ENCODE peak calls at places on chromosomes 5 and 9, in four cellular contexts. L is mesenchymal stem cell, U is IMR-90, E is H9. P is an unnamed sample.
A peak's percentile ranks its signal among the peaks of the same experiment; 100 is the strongest.

GRCh38 chr5:145856285-145856818 is 16.5 kb downstream of the GRXCR2 start:
- DNase-seq in L (peak; percentile 82), U (peak; percentile 83), E (peak; percentile 89), P (peak; percentile 26)

GRCh38 chr9:81772144-81772543 is 82.8 kb upstream of the TLE1 start:
- DNase-seq in U (peak; percentile 49), L (peak; percentile 28), E (no peak), P (no peak)

GRCh38 chr9:128250839-128251558 is 24.8 kb downstream of the GOLGA2 start:
- DNase-seq in U (no peak), L (no peak), E (no peak), P (no peak)

GRCh38 chr9:115957571-115957970 is 196.0 kb upstream of the PAPPA start:
- DNase-seq in E (no peak), L (peak; percentile 38), U (peak; percentile 80), P (no peak)

GRCh38 chr9:131347376-131348020 is 46.4 kb upstream of the PRRC2B start:
- DNase-seq in E (no peak), L (no peak), U (no peak), P (no peak)

GRCh38 chr9:21715408-21715807 is 87.0 kb upstream of the MTAP start:
- DNase-seq in L (no peak), U (no peak), E (no peak), P (no peak)

GRCh38 chr5:180636403-180637075 is 12.9 kb downstream of the FLT4 start:
- DNase-seq in L (no peak), E (no peak), U (peak; percentile 35), P (no peak)

GRCh38 chr5:151223447-151224264 is at the start of gene CCDC69:
- DNase-seq in L (peak; percentile 77), U (peak; percentile 57), E (peak; percentile 88), P (peak; percentile 44)

GRCh38 chr9:5563886-5564285 is 53.6 kb downstream of the PDCD1LG2 start:
- DNase-seq in L (no peak), U (peak; percentile 51), E (no peak), P (no peak)

GRCh38 chr9:79215819-79216218 is 355.9 kb upstream of the TLE4 start:
- DNase-seq in E (no peak), L (no peak), U (peak; percentile 51), P (no peak)

GRCh38 chr5:180820788-180821321 is 18.2 kb upstream of the MGAT1 start:
- DNase-seq in E (no peak), U (peak; percentile 22), L (peak; percentile 83), P (no peak)

GRCh38 chr5:180135967-180136641 is 64.5 kb upstream of the RNF130 start:
- DNase-seq in L (no peak), U (no peak), E (peak; percentile 28), P (no peak)

GRCh38 chr5:126044111-126044668 is 379.0 kb upstream of the GRAMD2B start:
- DNase-seq in U (peak; percentile 37), E (no peak), L (peak; percentile 97), P (peak; percentile 15)

GRCh38 chr5:4081466-4081865 is 485.8 kb downstream of the IRX1 start:
- DNase-seq in L (no peak), U (no peak), E (peak; percentile 40), P (no peak)

GRCh38 chr5:66494437-66494836 is 101.8 kb upstream of the MAST4 start:
- DNase-seq in L (no peak), E (peak; percentile 79), U (no peak), P (no peak)

GRCh38 chr5:107500840-107501239 is 169.9 kb downstream of the EFNA5 start:
- DNase-seq in U (no peak), L (no peak), E (no peak), P (no peak)

GRCh38 chr5:160083501-160083900 is 35.7 kb downstream of the PWWP2A start:
- DNase-seq in U (no peak), L (peak; percentile 53), E (no peak), P (no peak)

GRCh38 chr5:76199321-76200318 is 116.4 kb downstream of the SV2C start:
- DNase-seq in L (no peak), E (no peak), U (no peak), P (no peak)

GRCh38 chr9:4299006-4299795 is 667 bp downstream of the GLIS3 start:
- DNase-seq in U (peak; percentile 50), E (peak; percentile 45), L (peak; percentile 80), P (peak; percentile 54)

GRCh38 chr5:112492291-112492690 is 73.2 kb upstream of the EPB41L4A start:
- DNase-seq in E (peak; percentile 78), L (peak; percentile 40), U (peak; percentile 23), P (peak; percentile 14)

GRCh38 chr9:127447416-127448111 is 3.6 kb downstream of the RPL12 start:
- DNase-seq in L (no peak), U (peak; percentile 45), E (no peak), P (no peak)

GRCh38 chr5:105213078-105213477 is 1650.5 kb upstream of the NUDT12 start:
- DNase-seq in E (no peak), L (no peak), U (no peak), P (no peak)

GRCh38 chr5:173287086-173287485 is 41.1 kb downstream of the STC2 start:
- DNase-seq in L (no peak), E (no peak), U (no peak), P (no peak)

GRCh38 chr5:103258957-103259704 is 568 bp downstream of the MACIR start:
- DNase-seq in L (peak; percentile 65), U (peak; percentile 19), E (no peak), P (peak; percentile 53)

GRCh38 chr9:86909388-86909787 is 37.9 kb downstream of the GAS1 start:
- DNase-seq in E (no peak), L (no peak), U (peak; percentile 72), P (no peak)

GRCh38 chr9:81190659-81191058 is 498.7 kb downstream of the TLE1 start:
- DNase-seq in L (peak; percentile 5), U (no peak), E (no peak), P (no peak)

GRCh38 chr9:113875917-113876805 is at the start of gene ZNF618:
- DNase-seq in L (peak; percentile 35), U (no peak), E (no peak), P (peak; percentile 23)

GRCh38 chr5:10626473-10627013 is 62.7 kb downstream of the ANKRD33B start:
- DNase-seq in U (peak; percentile 50), L (peak; percentile 22), E (no peak), P (no peak)

GRCh38 chr5:10629661-10630060 is 65.8 kb downstream of the ANKRD33B start:
- DNase-seq in L (no peak), E (no peak), U (no peak), P (no peak)

GRCh38 chr5:10625700-10626472 is 62.0 kb downstream of the ANKRD33B start:
- DNase-seq in U (no peak), L (no peak), E (no peak), P (no peak)

GRCh38 chr5:10628601-10629000 is 64.7 kb downstream of the ANKRD33B start:
- DNase-seq in U (no peak), L (no peak), E (no peak), P (no peak)

DNA sequence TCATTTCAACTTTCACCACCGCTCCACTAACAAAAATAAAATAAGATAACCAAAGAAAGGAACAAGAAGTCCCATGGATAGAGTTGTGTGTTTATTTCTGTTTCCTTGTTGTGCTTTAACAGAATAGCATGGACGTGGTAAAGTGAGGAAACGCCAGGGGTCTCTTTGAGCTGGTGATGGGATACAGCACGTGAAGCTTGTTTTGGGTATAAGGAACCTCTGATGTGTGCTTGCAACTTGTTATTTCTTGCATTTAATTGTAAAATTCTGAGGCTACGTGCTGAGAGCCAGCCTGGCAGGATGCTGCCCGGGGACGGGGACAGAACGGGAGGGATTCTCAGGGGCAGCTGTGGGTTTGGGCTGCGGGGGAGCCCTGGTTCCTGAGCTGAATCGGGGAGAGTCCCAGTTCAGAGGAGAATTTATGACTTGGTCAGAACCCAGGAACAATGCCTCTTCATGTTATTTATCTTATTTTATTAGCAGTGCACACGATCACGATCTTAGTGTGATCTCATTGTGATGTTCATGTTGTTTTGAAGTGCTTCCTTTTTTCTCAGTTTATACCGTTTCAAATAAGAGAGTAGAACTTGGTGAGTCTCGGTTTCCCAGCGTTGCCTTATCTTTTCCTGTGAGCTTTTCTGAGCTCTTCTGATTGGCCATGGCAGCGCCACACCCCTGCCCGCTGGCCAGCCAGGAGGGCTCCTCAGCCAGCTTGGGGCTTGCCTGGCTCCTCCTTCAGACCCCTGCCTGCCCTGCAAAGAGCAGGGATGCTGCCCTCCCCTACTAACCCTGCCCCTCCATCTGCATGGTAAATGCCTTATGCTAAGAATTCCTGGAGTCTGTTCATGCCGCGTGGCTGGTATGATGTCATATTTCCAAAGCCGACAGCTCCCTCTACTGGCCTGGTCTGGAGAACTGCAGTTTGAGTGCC is 63.6 kb downstream of the ANKRD33B start:
- DNase-seq in E (peak; percentile 99), L (peak; percentile 98), U (peak; percentile 98), P (peak; percentile 97)
- H3K4me1 ChIP-seq in E (peaks cover 2% of the 10 kb centered on the region), L (peaks cover 13% of the 10 kb centered on the region), U (peaks cover 9% of the 10 kb centered on the region), P (no peaks in the 10 kb centered on the region)

GRCh38 chr9:134336174-134336705 is 10.0 kb downstream of the RXRA start:
- DNase-seq in L (no peak), U (no peak), E (no peak), P (no peak)

GRCh38 chr9:134339183-134339806 is 13.0 kb downstream of the RXRA start:
- DNase-seq in U (peak; percentile 59), E (no peak), L (no peak), P (no peak)

GRCh38 chr9:134336924-134337323 is 10.7 kb downstream of the RXRA start:
- DNase-seq in U (no peak), E (no peak), L (no peak), P (no peak)

GRCh38 chr9:134338394-134339182 is 12.3 kb downstream of the RXRA start:
- DNase-seq in E (no peak), L (no peak), U (no peak), P (no peak)

DNA sequence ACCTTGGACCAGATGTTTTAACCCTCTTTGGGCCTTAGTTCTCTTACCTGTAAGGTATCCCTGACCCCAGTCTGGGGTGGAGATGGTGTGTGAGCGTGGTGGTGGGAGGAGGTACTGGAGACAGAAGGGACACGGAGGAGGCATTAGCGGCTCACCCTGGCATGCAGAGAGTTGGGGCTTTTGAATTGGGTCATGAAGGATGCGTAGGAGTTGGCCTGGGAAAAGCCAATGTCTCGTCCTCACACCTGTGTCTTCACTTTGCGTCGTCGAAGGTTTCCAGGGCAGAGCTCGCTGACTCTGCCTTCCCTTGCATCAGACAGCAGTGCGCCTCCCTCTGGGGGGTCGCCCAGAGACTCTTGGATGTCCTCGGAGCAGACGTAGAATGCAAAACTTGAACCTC is 11.2 kb downstream of the RXRA start:
- DNase-seq in U (no peak), L (no peak), E (no peak), P (no peak)
- H2BK5ac ChIP-seq in U (no peak overlapping the region), L (no peak overlapping the region), E (no peak overlapping the region), P (peak overlapping the region; percentile 33)

GRCh38 chr9:97943308-97943855 is 5.4 kb upstream of the HEMGN start:
- DNase-seq in L (no peak), E (no peak), U (no peak), P (no peak)
- H3K4me1 ChIP-seq in L (no peaks in the 10 kb centered on the region), E (no peaks in the 10 kb centered on the region), U (no peaks in the 10 kb centered on the region), P (no peaks in the 10 kb centered on the region)

GRCh38 chr9:134625361-134626140 is 16.1 kb upstream of the COL5A1 start:
- DNase-seq in E (peak; percentile 16), L (peak; percentile 81), U (peak; percentile 50), P (no peak)

GRCh38 chr9:134626576-134627416 is 14.8 kb upstream of the COL5A1 start:
- DNase-seq in L (peak; percentile 85), U (peak; percentile 59), E (peak; percentile 31), P (no peak)

GRCh38 chr9:134624827-134625181 is 16.8 kb upstream of the COL5A1 start:
- DNase-seq in E (peak; percentile 16), U (peak; percentile 87), L (peak; percentile 97), P (no peak)

GRCh38 chr9:134627417-134628353 is 13.9 kb upstream of the COL5A1 start:
- DNase-seq in E (peak; percentile 24), L (no peak), U (no peak), P (no peak)

DNA sequence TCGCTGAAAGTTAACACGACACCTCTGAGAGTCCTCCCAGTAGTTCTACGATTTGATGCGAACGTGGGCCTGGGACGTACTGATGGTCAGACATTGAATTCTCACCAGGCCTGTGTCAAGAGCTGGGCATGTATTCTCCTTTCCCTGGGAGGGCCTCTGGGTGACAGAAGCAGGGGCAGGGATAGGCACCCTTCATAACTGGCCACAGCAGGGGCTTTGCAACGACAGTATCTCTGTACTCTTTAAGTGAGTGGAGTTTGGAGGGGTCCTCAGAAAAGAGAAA is 15.5 kb upstream of the COL5A1 start:
- DNase-seq in L (no peak), U (no peak), E (peak; percentile 17), P (no peak)
- H2BK5ac ChIP-seq in L (no peak overlapping the region), U (peak overlapping the region; percentile 80), E (no peak overlapping the region), P (no peak overlapping the region)